ENCODE peak calls at places on chromosomes 16 and 17, in seven cellular contexts. J, T, W, Q, B, Y and N are unnamed samples.

GRCh38 chr16:27195941-27196595 is 7.3 kb upstream of the KDM8 start:
- DNase-seq in J (no peak), B (no peak), T (no peak), Y (no peak), Q (no peak), W (no peak), N (no peak)

GRCh38 chr17:82302498-82302963 is 14.9 kb downstream of the CD7 start:
- DNase-seq in B (no peak), Y (no peak), J (no peak), W (no peak), T (no peak), Q (peak), N (no peak)

GRCh38 chr17:178292-179065 is 3.0 kb downstream of the DOC2B start:
- DNase-seq in B (no peak), Q (no peak), J (no peak), T (no peak), Y (no peak), W (no peak), N (no peak)

GRCh38 chr16:19595043-19595767 is 39.7 kb downstream of the VPS35L start:
- DNase-seq in W (no peak), B (peak), J (peak), T (no peak), Y (peak), Q (no peak), N (no peak)

GRCh38 chr17:45782889-45783592 is 1.1 kb upstream of the CRHR1 start:
- DNase-seq in W (no peak), Y (no peak), B (no peak), J (no peak), Q (no peak), T (peak), N (peak)

GRCh38 chr16:974606-975312 is 4.0 kb upstream of the LMF1 start:
- DNase-seq in W (peak), B (no peak), Q (peak), T (no peak), Y (no peak), J (no peak), N (peak)

GRCh38 chr17:54891176-54891821 is 9.4 kb upstream of the TOM1L1 start:
- DNase-seq in B (peak), Y (peak), Q (no peak), T (no peak), J (no peak), W (no peak), N (peak)

GRCh38 chr16:73048292-73049050 is 543 bp upstream of the ZFHX3 start:
- DNase-seq in J (no peak), W (no peak), Q (peak), B (peak), Y (no peak), T (no peak), N (no peak)

GRCh38 chr17:79793924-79794304 is 3.0 kb downstream of the CBX8 start:
- DNase-seq in B (no peak), Q (no peak), J (no peak), W (no peak), T (no peak), Y (peak), N (no peak)

GRCh38 chr16:2357331-2357730 is 16.8 kb upstream of the ABCA3 start:
- DNase-seq in J (no peak), Q (no peak), Y (no peak), W (no peak), T (no peak), B (no peak), N (no peak)

GRCh38 chr17:50529849-50530248 is 2.7 kb upstream of the EPN3 start:
- DNase-seq in Q (no peak), B (no peak), Y (no peak), J (no peak), W (no peak), T (no peak), N (no peak)

GRCh38 chr16:1313721-1314120 is 4.3 kb downstream of the UBE2I start:
- DNase-seq in Q (peak), W (no peak), T (no peak), J (no peak), B (no peak), Y (no peak), N (no peak)

GRCh38 chr17:70168979-70169706 is at the start of gene KCNJ2:
- DNase-seq in B (peak), W (peak), Q (peak), J (no peak), Y (peak), T (peak), N (peak)

GRCh38 chr17:67491009-67491677 is 114.1 kb downstream of the PITPNC1 start:
- DNase-seq in Y (peak), Q (peak), B (peak), J (peak), T (no peak), W (peak), N (peak)

GRCh38 chr17:1008008-1008761 is 11.3 kb downstream of the TIMM22 start:
- DNase-seq in W (no peak), J (no peak), Q (peak), B (no peak), T (no peak), Y (no peak), N (peak)